ENCODE peak calls at places on chromosomes 5 and 9, in five cellular contexts. P is OCI-LY7, S is GM23338, G is PC-3, W is MM.1S. U is an unnamed sample. For H3K9me2, the result is how much of the 10 kb centered on the place peaks cover.

GRCh38 chr5:11398728-11399127 is 505.5 kb downstream of the CTNND2 start:
- DNase-seq in S (no peak), W (no peak), G (no peak), P (no peak), U (no peak)

GRCh38 chr5:28397502-28397941 is 1359.1 kb upstream of the CDH9 start:
- DNase-seq in G (no peak), P (no peak), S (no peak), W (no peak), U (peak)

GRCh38 chr5:50575745-50576144 is 90.7 kb upstream of the PARP8 start:
- DNase-seq in S (no peak), G (no peak), P (no peak), W (no peak), U (no peak)

GRCh38 chr9:134597041-134597913 is 44.3 kb upstream of the COL5A1 start:
- DNase-seq in W (peak), P (no peak), S (no peak), G (peak), U (no peak)

GRCh38 chr5:2015116-2015848 is 132.6 kb upstream of the IRX4 start:
- DNase-seq in P (no peak), W (no peak), S (peak), G (no peak), U (no peak)

GRCh38 chr9:113808391-113809191 is 67.5 kb upstream of the ZNF618 start:
- DNase-seq in S (no peak), G (peak), P (no peak), W (no peak), U (peak)

GRCh38 chr5:81552844-81553569 is 159.1 kb upstream of the ACOT12 start:
- DNase-seq in P (no peak), S (no peak), W (no peak), G (peak), U (no peak)

GRCh38 chr5:153900703-153901395 is 137.9 kb downstream of the FAM114A2 start:
- DNase-seq in G (peak), P (no peak), W (no peak), S (no peak), U (no peak)

DNA sequence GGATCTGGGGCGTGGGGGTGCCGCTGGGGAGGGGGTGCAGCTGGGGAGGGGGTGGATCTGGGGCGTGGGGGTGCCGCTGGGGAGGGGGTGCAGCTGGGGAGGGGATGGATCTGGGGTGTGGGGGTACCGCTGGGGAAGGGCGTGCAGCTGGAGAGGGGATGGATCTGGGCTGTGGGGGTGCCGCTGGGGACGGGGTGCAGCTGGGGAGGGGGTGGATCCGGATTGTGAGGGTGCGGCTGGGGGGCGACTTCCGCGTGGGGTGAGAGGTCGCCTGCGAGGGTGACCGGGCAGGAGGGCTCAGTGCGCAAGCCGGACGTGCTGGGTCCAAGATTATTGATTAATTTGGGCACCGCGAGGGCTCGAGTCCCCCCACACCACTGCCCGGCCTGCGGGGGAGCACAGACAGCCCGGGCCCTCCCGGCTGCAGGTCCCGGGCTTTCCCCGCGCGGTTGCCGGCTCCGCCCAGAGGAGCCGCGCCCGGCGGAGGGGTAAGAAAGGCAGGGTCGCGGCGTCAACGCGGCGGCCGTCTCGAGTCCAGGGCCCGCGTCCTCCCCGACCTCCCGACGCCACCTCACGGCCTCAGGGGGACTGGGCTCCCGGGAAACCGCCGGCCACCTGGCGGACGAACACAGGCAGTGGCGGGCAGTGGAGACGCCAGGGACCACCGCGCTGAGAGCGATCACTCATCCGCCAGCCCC is 572 bp upstream of the MRPL41 start:
- DNase-seq in G (peak), S (peak), P (no peak), W (no peak), U (peak)
- TF ChIP-seq CTCF in G (peak), S (peak), P (peak), W (no peak), U (peak)

DNA sequence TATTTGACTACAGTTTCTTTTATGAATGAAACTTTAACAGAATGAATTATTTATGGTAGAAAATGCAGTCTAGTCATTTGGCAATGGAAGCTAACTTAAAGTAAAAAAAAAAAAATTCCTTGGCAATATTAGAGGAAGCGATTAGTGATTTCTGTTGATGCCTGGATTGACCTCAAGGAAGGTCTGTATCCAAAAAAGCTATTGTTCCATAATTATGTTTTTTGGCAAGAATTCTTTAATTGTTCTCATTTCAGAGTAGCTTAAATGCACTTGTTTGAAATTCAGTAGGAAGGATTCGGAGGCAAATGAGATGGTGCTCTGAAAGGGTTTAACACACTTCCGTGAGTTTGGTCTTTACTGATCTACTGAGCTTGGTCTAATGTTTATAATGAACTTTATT is 61.8 kb downstream of the ITGA1 start:
- DNase-seq in P (no peak), W (no peak), G (no peak), S (no peak), U (no peak)
- H3K9me2 ChIP-seq in P (under half), W (under half), G (under half), S (under half), U (under half)

GRCh38 chr5:65722575-65723424 is 795 bp downstream of the NLN start:
- DNase-seq in W (no peak), S (peak), G (peak), P (peak), U (no peak)
- TF ChIP-seq EZH2phosphoT487 in W (no peak), S (no peak), G (no peak), P (no peak), U (no peak)

DNA sequence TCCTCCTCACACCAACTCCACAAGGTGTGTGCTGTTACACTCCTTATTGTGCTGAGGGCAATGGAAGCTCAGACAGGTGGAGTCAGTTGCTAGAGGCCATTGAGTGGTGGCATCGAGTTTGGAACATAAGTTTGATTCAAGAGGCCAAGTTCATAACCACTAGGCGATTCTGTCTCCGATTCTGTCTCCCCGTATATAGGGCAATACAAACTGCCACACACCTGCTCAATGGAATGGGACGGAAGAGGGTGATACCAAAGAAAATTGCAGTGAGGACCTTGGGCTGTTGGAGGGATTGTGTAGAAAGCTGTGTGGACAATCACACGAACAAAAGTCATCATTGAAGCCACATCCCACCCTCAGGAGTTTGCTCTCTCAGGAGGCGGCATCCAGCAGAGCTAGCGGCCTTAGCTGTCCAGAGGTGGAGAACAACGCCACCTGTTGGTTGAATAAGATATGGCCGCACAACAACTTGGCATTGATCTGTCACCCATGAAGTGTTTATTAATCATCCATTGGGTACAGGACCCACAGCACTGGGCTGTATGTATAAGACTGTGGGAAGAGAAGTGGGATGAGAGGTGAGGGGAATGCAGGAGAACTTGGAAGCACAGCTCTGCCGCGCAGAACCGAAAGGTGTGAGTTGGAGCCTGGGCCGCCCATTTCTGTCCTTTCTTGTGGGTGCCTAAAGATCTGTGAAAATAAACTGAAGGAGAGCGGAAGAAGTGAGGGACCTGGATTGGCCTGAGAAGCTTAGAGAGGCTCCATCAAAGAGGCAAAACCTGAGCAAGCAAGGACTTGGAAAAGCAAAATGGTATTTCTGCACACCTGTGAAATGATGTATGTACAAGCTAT is 16.1 kb upstream of the NEUROG1 start:
- DNase-seq in S (peak), P (peak), G (peak), W (peak), U (peak)
- TF ChIP-seq CTCF in S (peak), P (peak), G (peak), W (peak), U (peak)

GRCh38 chr5:52449506-52449905 is 338.2 kb upstream of the ITGA1 start:
- DNase-seq in G (no peak), P (no peak), S (no peak), W (no peak), U (no peak)

GRCh38 chr5:52455920-52456319 is 331.8 kb upstream of the ITGA1 start:
- DNase-seq in G (no peak), S (no peak), W (no peak), P (no peak), U (no peak)

GRCh38 chr5:52457808-52458207 is 329.9 kb upstream of the ITGA1 start:
- DNase-seq in P (no peak), S (peak), G (no peak), W (no peak), U (no peak)

GRCh38 chr5:52452098-52452497 is 335.6 kb upstream of the ITGA1 start:
- DNase-seq in G (no peak), S (peak), W (no peak), P (no peak), U (no peak)

GRCh38 chr5:52453176-52453575 is 334.5 kb upstream of the ITGA1 start:
- DNase-seq in S (peak), W (no peak), P (no peak), G (no peak), U (no peak)
- H3K9me2 ChIP-seq in S (under half), W (under half), P (under half), G (under half), U (under half)

DNA sequence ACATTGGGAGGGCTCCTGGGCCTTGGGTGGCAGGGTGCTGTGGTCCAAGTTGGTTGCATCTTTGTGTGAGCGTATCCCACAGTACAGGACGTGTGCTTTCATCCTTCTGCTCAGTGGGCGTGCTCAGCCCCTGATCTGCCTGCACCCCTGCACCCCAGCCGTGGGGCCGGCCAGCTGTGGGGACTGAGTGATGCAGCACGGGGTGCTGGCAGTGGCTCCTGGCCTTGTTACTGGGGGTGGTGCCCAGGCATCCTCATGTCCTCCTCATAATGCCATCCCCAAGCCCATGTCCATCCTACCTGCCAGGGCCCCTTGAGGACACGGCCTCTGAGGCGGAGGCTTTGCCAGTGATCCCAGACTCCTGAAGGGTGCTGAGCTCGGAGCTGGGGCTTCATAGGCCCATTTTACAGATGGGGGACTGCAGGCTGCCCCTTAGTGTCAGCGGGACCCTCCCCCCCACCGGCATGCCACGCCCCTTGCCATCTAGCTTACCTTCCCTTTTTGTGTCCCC is 100.7 kb downstream of the PHF2 start:
- DNase-seq in P (no peak), W (no peak), G (no peak), S (no peak), U (no peak)
- TF ChIP-seq EZH2phosphoT487 in P (no peak), W (no peak), G (no peak), S (no peak), U (no peak)

DNA sequence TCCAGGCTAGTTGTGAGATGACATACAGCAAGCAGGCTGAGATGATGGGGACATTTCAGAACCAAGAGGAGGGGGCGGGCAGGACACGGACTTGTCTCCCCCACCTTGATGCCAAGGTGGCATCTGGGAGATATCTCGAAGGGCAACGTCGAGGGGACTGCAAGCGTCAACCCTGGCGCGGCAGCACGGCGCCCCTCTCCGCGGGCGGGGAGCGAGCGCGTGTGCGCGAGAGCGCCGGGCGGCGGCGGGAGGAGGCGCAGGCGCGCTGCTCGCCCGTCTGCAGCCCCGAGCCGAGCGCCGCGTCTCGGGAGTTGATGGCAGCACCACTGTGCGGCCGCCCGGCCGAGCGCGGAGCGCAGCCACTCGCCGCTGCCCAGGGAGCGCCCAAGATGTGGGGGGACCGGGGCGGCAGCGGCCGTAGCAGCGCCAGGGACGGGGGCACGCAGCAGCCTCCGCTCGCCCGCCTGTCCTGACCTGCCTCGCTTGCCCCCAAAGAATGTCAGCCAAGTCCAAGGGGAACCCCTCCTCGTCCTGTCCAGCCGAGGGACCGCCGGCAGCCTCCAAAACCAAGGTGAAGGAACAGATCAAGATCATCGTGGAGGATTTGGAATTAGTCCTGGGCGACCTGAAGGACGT is at the start of gene PRR16:
- DNase-seq in G (peak), S (peak), P (no peak), W (peak), U (peak)
- TF ChIP-seq CTCF in G (no peak), S (peak), P (no peak), W (peak), U (peak)

GRCh38 chr5:174576042-174576441 is 148.3 kb upstream of the MSX2 start:
- DNase-seq in P (no peak), S (no peak), W (no peak), G (no peak), U (no peak)
- H3K9me2 ChIP-seq in P (under half), S (under half), W (under half), G (under half), U (under half)

GRCh38 chr5:132227235-132227484 is 493 bp downstream of the P4HA2 start:
- DNase-seq in G (no peak), P (no peak), S (no peak), W (no peak), U (no peak)

GRCh38 chr5:132225165-132226032 is 2.3 kb downstream of the P4HA2 start:
- DNase-seq in S (no peak), W (no peak), P (no peak), G (peak), U (peak)

GRCh38 chr5:132227485-132228240 is at the start of gene P4HA2:
- DNase-seq in P (no peak), G (peak), W (peak), S (peak), U (peak)

GRCh38 chr5:132228241-132229035 is 785 bp upstream of the P4HA2 start:
- DNase-seq in S (peak), G (no peak), W (no peak), P (no peak), U (peak)

GRCh38 chr5:132226516-132227234 is 978 bp downstream of the P4HA2 start:
- DNase-seq in P (no peak), S (peak), W (no peak), G (no peak), U (peak)
- TF ChIP-seq EZH2phosphoT487 in P (no peak), S (no peak), W (no peak), G (no peak), U (no peak)

DNA sequence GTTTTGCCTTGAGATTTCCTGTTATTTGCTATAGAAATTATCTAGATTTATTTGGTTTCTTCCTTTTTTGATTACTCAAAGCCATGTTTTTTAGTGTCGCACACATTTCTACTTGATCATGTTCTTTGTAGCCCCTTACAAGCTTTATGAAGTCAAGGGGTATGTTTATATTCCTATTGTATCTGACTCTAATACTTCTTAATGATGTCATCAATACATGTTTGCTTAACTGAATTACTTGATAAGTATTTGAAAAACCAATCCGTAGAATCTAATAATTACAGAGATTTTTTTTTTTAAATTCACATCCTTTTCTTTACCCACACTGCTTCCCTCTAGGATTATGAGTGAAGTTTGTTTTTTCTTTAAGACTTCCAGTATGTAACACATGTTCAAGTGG is 53.0 kb downstream of the CDC42SE2 start:
- DNase-seq in W (no peak), S (no peak), G (no peak), P (no peak), U (no peak)
- TF ChIP-seq CTCF in W (no peak), S (no peak), G (no peak), P (no peak), U (no peak)

U was measured in hepatocyte.